ENCODE peak calls at places on chromosome 21, in six cellular contexts. X is neuronal stem cell, K is IMR-90, N is mesenchymal stem cell, H is H1, P is trophoblast cell. E is an unnamed sample.

GRCh38 chr21:37983336-37984095 is 67.3 kb upstream of the KCNJ6 start:
- DNase-seq in K (no peak), H (no peak), N (no peak), X (no peak), P (peak; percentile 12), E (no peak)

GRCh38 chr21:34498623-34499022 is 13.4 kb downstream of the KCNE1 start:
- DNase-seq in K (peak; percentile 38), P (no peak), H (no peak), N (peak; percentile 71), X (no peak), E (no peak)

GRCh38 chr21:45152265-45152746 is 77.9 kb downstream of the ADARB1 start:
- DNase-seq in N (peak; percentile 72), H (peak; percentile 25), P (peak; percentile 48), K (no peak), X (no peak), E (peak; percentile 71)

GRCh38 chr21:35014302-35015044 is 34.6 kb downstream of the RUNX1 start:
- DNase-seq in K (peak; percentile 33), P (peak; percentile 69), X (no peak), N (no peak), H (no peak), E (no peak)

GRCh38 chr21:27734146-27734545 is 767.3 kb upstream of the ADAMTS5 start:
- DNase-seq in K (peak; percentile 91), P (no peak), N (peak; percentile 80), X (no peak), H (no peak), E (no peak)

GRCh38 chr21:45831991-45832740 is 149.4 kb upstream of the COL6A1 start:
- DNase-seq in N (peak; percentile 79), H (no peak), P (no peak), X (no peak), K (peak; percentile 71), E (no peak)

GRCh38 chr21:44895859-44896258 is 22.4 kb upstream of the PTTG1IP start:
- DNase-seq in K (no peak), N (no peak), P (no peak), X (no peak), H (no peak), E (no peak)

GRCh38 chr21:34614443-34614692 is 545 bp downstream of the RCAN1 start:
- DNase-seq in P (no peak), K (no peak), X (no peak), H (no peak), N (no peak), E (no peak)

GRCh38 chr21:39637971-39638628 is 25.4 kb downstream of the B3GALT5 start:
- DNase-seq in X (no peak), H (no peak), N (no peak), P (no peak), K (no peak), E (no peak)
- H3K14ac ChIP-seq in X (no peak overlapping the region), H (no peak overlapping the region), N (no peak overlapping the region), P (no peak overlapping the region), K (no peak overlapping the region), E (no peak overlapping the region)

GRCh38 chr21:16180613-16181012 is 450.8 kb downstream of the USP25 start:
- DNase-seq in K (no peak), N (no peak), H (no peak), X (no peak), P (no peak), E (no peak)
- H3K14ac ChIP-seq in K (no peak overlapping the region), N (no peak overlapping the region), H (no peak overlapping the region), X (no peak overlapping the region), P (no peak overlapping the region), E (no peak overlapping the region)

DNA sequence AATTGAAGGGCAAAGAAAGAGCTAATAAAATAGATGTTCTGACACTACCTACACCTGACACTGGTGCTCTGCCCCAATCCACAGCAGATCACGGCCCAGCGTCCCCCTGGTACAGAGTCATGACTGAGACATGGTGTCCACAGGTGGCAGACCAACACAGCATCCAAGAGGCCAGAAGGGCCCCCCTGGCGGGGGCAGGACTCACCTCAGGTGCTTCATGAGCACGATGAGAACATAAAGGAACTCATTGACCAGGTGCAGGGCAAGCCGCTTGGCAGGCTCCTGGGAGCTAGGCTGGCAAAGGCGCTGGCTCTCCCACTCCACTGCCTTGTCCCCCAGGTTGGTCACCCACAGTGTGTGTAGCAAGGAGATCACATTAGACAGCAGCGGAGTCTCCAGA is 20.4 kb downstream of the MRAP start:
- DNase-seq in K (no peak), H (no peak), N (no peak), P (no peak), X (no peak), E (no peak)
- H3K14ac ChIP-seq in K (no peak overlapping the region), H (no peak overlapping the region), N (no peak overlapping the region), P (no peak overlapping the region), X (no peak overlapping the region), E (no peak overlapping the region)

GRCh38 chr21:42258150-42258884 is 39.4 kb downstream of the ABCG1 start:
- DNase-seq in H (peak; percentile 49), P (peak; percentile 39), N (peak; percentile 18), X (peak; percentile 57), K (peak; percentile 32), E (peak; percentile 80)
- H3K14ac ChIP-seq in H (no peak overlapping the region), P (no peak overlapping the region), N (no peak overlapping the region), X (no peak overlapping the region), K (no peak overlapping the region), E (no peak overlapping the region)

DNA sequence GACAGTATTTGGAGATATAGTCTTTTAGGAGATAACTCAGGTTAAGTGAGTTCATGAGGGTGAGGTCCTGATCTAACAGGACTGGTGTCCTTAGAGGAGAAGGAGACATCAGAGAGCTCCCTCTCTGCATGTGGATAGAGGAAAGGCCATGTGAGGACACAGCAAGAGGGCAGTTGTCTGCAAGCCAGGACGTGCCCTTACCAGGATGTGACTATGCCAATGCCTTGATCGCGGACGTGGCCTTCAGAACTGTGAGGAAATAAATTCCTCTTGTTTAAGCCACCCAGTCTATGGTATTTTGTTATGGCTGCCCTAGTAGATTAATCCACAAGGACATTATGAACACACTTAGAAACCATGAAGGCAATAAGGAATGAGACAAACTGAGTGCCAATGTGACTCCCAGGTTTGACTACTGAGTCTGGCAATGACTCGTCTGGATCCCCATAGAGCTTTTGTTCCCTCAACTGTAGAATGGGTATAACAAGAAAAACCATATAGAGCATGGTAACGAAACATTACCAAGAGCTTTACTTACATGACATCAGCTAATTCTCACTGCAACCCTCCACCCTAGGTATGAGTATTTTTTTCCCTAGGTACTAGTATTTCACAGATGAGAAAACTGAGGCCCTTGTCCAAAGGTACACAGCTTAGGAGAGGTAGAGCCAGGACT is 6.5 kb downstream of the URB1 start:
- DNase-seq in N (no peak), X (no peak), H (no peak), P (no peak), K (no peak), E (no peak)
- H3K14ac ChIP-seq in N (no peak overlapping the region), X (no peak overlapping the region), H (no peak overlapping the region), P (no peak overlapping the region), K (peak overlapping the region; percentile 31), E (no peak overlapping the region)

DNA sequence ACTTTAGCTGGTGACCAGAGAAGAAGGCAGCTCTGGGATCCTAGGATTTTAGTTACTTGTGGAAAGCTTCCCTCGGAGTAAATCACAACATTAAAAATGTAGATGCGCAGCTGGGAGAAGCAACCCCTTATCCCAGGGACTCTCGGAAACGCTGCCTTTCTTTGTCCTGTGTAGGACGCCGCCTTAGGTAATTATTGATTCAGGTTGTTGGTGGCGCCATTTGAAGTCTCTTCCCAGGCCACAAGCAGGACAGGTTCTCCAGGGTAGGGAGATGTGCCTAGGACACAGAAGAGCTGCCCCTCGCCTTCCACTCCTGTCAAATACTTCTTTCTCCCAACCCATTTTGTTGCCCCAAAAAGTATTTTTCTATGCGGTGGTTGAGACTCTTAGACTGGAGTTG is 10.3 kb downstream of the SLC37A1 start:
- DNase-seq in X (no peak), P (no peak), H (no peak), N (no peak), K (no peak), E (no peak)
- H3K14ac ChIP-seq in X (no peak overlapping the region), P (no peak overlapping the region), H (no peak overlapping the region), N (no peak overlapping the region), K (no peak overlapping the region), E (no peak overlapping the region)

DNA sequence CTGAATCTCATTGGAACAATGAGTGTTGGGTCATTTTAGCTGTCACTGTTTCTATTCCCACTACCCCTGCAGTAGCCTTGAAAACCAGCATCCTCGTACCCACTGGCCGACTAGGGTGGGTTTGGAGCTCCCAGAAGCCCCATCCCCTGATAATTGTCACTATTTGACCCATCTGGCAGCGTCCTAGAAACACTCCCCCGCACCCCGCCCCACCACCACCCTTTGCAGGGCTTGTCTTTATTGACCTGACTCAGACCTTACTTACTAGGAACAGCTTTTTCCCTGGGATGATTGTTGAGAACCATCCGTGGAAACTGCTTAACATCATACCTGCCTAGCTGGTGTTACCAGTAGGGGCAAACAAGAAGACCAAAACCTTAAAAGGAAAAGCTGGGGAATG is 28.4 kb upstream of the AGPAT3 start:
- DNase-seq in K (no peak), N (no peak), H (no peak), P (no peak), X (no peak), E (no peak)
- H3K14ac ChIP-seq in K (no peak overlapping the region), N (no peak overlapping the region), H (no peak overlapping the region), P (no peak overlapping the region), X (no peak overlapping the region), E (no peak overlapping the region)

E was measured in H9.